ENCODE peak calls at places on chromosomes 4 and X, in five cellular contexts. J, G, O, F and X are unnamed samples.

GRCh38 chr4:105542032-105542431 is 10.4 kb upstream of the ARHGEF38 start:
- DNase-seq in J (no peak), G (no peak), O (no peak), F (no peak), X (no peak)

GRCh38 chrX:128020701-128021100 is 31.5 kb downstream of the ACTRT1 start:
- DNase-seq in J (no peak), G (no peak), O (peak; percentile 5), F (no peak), X (no peak)

GRCh38 chr4:15106417-15106816 is 104.1 kb downstream of the CPEB2 start:
- DNase-seq in J (no peak), G (peak; percentile 14), O (no peak), F (no peak), X (no peak)

GRCh38 chrX:118553042-118553714 is 57.6 kb downstream of the DOCK11 start:
- DNase-seq in J (no peak), G (no peak), O (no peak), F (no peak), X (no peak)

GRCh38 chr4:35465096-35465495 is 779.2 kb downstream of the ARAP2 start:
- DNase-seq in J (no peak), G (no peak), O (no peak), F (no peak), X (no peak)

GRCh38 chr4:128528793-128529553 is 241.4 kb upstream of the PGRMC2 start:
- DNase-seq in J (peak; percentile 32), G (no peak), O (peak; percentile 78), F (no peak), X (no peak)

GRCh38 chr4:55358668-55359067 is 12.6 kb downstream of the SRD5A3 start:
- DNase-seq in J (no peak), G (no peak), O (no peak), F (no peak), X (no peak)

GRCh38 chr4:187065396-187065795 is 341.7 kb upstream of the FAT1 start:
- DNase-seq in J (no peak), G (no peak), O (no peak), F (no peak), X (no peak)

GRCh38 chr4:86359944-86360478 is at the start of gene MAPK10:
- DNase-seq in J (peak; percentile 59), G (peak; percentile 57), O (no peak), F (peak; percentile 45), X (peak; percentile 70)

GRCh38 chr4:177124436-177124835 is 185.2 kb upstream of the NEIL3 start:
- DNase-seq in J (no peak), G (no peak), O (no peak), F (no peak), X (no peak)

GRCh38 chr4:141802324-141802723 is 165.9 kb downstream of the IL15 start:
- DNase-seq in J (no peak), G (no peak), O (no peak), F (no peak), X (no peak)

GRCh38 chrX:118637997-118638396 is 89.4 kb upstream of the IL13RA1 start:
- DNase-seq in J (no peak), G (no peak), O (no peak), F (no peak), X (no peak)

GRCh38 chr4:33746979-33747378 is 2497.3 kb downstream of the ARAP2 start:
- DNase-seq in J (no peak), G (no peak), O (no peak), F (no peak), X (no peak)

GRCh38 chrX:65331371-65331770 is 203.2 kb downstream of the LAS1L start:
- DNase-seq in J (no peak), G (no peak), O (no peak), F (no peak), X (no peak)

GRCh38 chr4:183987987-183988392 is 82.9 kb downstream of the STOX2 start:
- DNase-seq in J (peak; percentile 82), G (peak; percentile 61), O (peak; percentile 76), F (peak; percentile 54), X (peak; percentile 86)

GRCh38 chr4:40295572-40295971 is 39.6 kb upstream of the CHRNA9 start:
- DNase-seq in J (no peak), G (no peak), O (no peak), F (no peak), X (no peak)

GRCh38 chr4:55549888-55550287 is 3.2 kb upstream of the CLOCK start:
- DNase-seq in J (no peak), G (no peak), O (no peak), F (no peak), X (no peak)

GRCh38 chr4:5891563-5892320 is 1.1 kb downstream of the CRMP1 start:
- DNase-seq in J (no peak), G (no peak), O (no peak), F (no peak), X (no peak)

GRCh38 chrX:38634665-38635064 is 73.3 kb downstream of the TSPAN7 start:
- DNase-seq in J (no peak), G (no peak), O (no peak), F (no peak), X (no peak)
- H3K4me1 ChIP-seq in J (peaks cover 8% of the 10 kb centered on the region), G (no peaks in the 10 kb centered on the region), O (no peaks in the 10 kb centered on the region), F (no peaks in the 10 kb centered on the region), X (no peaks in the 10 kb centered on the region)

GRCh38 chr4:70925899-70926635 is 23.9 kb downstream of the MOB1B start:
- DNase-seq in J (no peak), G (no peak), O (no peak), F (no peak), X (no peak)
- H3K27ac ChIP-seq in J (no peak overlapping the region), G (no peak overlapping the region), O (no peak overlapping the region), F (no peak overlapping the region), X (no peak overlapping the region)

GRCh38 chrX:19990519-19991349 is at the start of gene BCLAF3:
- DNase-seq in J (peak; percentile 90), G (peak; percentile 92), O (peak; percentile 85), F (peak; percentile 91), X (peak; percentile 90)
- TF ChIP-seq POLR2A in J (no peak), G (no peak), O (no peak), F (no peak), X (no peak)

DNA sequence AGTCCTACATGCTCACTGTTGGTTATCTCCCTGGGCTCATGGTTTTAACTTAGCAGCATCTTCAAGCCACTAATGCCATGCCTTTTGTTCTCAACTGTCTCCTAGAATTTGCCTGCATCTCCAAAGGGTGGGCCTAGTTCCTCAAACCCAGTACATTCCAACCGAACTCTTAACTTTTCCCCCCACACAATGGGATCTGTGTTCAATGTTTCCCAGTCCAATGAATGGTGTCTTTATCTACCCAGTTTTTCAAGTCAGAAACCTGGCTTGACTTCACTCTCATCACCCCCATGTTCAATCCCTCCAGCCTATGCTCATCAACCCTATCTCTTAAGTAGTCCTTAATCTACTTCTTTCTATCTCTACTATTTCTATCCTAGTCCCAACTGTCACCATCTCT is 12.9 kb downstream of the CD40LG start:
- DNase-seq in J (no peak), G (no peak), O (no peak), F (no peak), X (no peak)
- H3K4me1 ChIP-seq in J (no peaks in the 10 kb centered on the region), G (no peaks in the 10 kb centered on the region), O (no peaks in the 10 kb centered on the region), F (no peaks in the 10 kb centered on the region), X (no peaks in the 10 kb centered on the region)

DNA sequence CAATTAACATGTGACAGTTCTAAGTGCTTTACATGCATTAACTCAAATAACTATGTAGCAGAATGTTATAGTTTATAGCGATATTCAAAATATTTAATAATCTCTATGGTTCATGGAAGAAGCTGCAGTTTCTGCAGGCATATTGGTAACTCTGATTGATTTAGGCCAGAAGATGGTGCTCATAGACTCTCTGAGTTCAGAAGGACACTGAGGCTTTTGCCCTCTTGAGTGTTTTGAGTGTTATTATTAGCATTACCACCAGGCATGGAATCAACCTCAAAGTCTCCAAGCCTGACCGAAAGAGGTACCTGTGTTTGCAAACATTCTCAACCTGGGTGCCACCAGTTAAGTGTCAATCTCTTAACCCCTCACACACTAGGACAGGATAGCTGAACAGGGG is 792.3 kb upstream of the PCDH7 start:
- DNase-seq in J (no peak), G (no peak), O (no peak), F (no peak), X (no peak)
- H3K27ac ChIP-seq in J (no peak overlapping the region), G (no peak overlapping the region), O (no peak overlapping the region), F (no peak overlapping the region), X (no peak overlapping the region)

GRCh38 chrX:25003066-25003849 is 12.5 kb downstream of the ARX start:
- DNase-seq in J (no peak), G (no peak), O (no peak), F (no peak), X (no peak)
- TF ChIP-seq POLR2A in J (no peak), G (no peak), O (no peak), F (no peak), X (no peak)

DNA sequence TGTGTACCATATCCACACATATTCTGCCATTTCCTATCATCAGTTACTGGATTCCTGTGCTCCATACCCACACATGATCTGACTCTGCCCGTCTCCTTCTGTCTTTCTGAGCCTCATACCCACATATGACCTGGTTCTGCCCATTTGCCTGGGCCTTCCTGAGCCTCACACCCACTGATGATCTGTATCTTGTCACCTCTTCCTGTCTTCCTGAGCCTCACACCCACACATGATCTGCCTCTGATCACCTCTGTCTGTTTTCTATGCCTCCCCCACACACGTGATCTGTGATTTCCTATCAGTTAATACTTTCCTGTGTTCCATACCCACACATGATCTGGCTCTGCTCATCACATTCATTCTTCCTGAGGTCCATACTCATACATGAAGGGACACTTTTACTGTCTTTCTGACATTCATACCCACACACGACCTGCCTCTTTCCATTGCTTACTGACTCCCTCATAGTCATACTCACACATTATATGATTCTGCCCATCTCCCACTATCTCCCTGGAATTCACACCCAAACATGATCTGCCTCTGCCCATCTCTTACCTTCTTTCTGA is 32.5 kb downstream of the SCML1 start:
- DNase-seq in J (no peak), G (no peak), O (no peak), F (no peak), X (no peak)
- H3K4me1 ChIP-seq in J (no peaks in the 10 kb centered on the region), G (no peaks in the 10 kb centered on the region), O (no peaks in the 10 kb centered on the region), F (no peaks in the 10 kb centered on the region), X (no peaks in the 10 kb centered on the region)